ENCODE peak calls at places on chromosomes 4 and X, in nine cellular contexts. O is BE2C, T is nucleus accumbens, Y is hepatic stellate cell, N is T-helper 9 cell, J is endothelial cell, P is fibroblast of lung, B is foreskin fibroblast, L is T-helper 17 cell. Q is an unnamed sample.

GRCh38 chr4:56434599-56435000 is 815 bp downstream of the PPAT start:
- DNase-seq in L (no peak), O (no peak), B (peak; percentile 45), P (peak; percentile 54), J (no peak), Y (no peak), T (no peak), N (no peak), Q (peak; percentile 15)

GRCh38 chr4:568962-569361 is 7.1 kb downstream of the TMEM271 start:
- DNase-seq in N (no peak), B (no peak), L (no peak), P (no peak), T (no peak), Y (no peak), O (no peak), J (no peak), Q (no peak)

GRCh38 chrX:45621356-45622041 is 420.8 kb upstream of the DIPK2B start:
- DNase-seq in Y (peak; percentile 32), L (no peak), J (no peak), T (no peak), N (no peak), O (no peak), P (peak; percentile 59), B (peak; percentile 87), Q (no peak)

GRCh38 chrX:24259544-24260240 is 54.2 kb downstream of the SUPT20HL2 start:
- DNase-seq in P (peak; percentile 81), Y (peak; percentile 51), B (peak; percentile 57), N (no peak), L (no peak), O (peak; percentile 51), T (no peak), J (peak; percentile 15), Q (peak; percentile 10)

GRCh38 chrX:13250831-13251612 is 68.8 kb downstream of the ATXN3L start:
- DNase-seq in P (peak; percentile 91), L (no peak), T (no peak), Y (peak; percentile 26), O (no peak), J (peak; percentile 9), N (no peak), B (peak; percentile 92), Q (no peak)

GRCh38 chrX:70998402-70999027 is 67.6 kb upstream of the SLC7A3 start:
- DNase-seq in P (peak; percentile 66), J (peak; percentile 15), L (no peak), B (peak; percentile 2), T (peak; percentile 23), N (no peak), Y (no peak), O (peak; percentile 41), Q (no peak)

GRCh38 chr4:139036885-139037284 is 21.3 kb downstream of the NOCT start:
- DNase-seq in B (no peak), P (no peak), T (no peak), O (no peak), L (no peak), Y (no peak), N (no peak), J (no peak), Q (no peak)

GRCh38 chr4:26406346-26406975 is 83.8 kb downstream of the CCKAR start:
- DNase-seq in J (no peak), P (peak; percentile 71), Y (no peak), O (no peak), L (no peak), T (no peak), B (peak; percentile 16), N (no peak), Q (no peak)

GRCh38 chrX:46770006-46770816 is 11.3 kb upstream of the SLC9A7 start:
- DNase-seq in T (no peak), P (peak; percentile 47), L (no peak), Y (no peak), B (peak; percentile 57), N (no peak), O (peak; percentile 26), J (no peak), Q (no peak)

GRCh38 chr4:25981749-25982148 is 67.7 kb downstream of the SMIM20 start:
- DNase-seq in O (no peak), P (no peak), N (no peak), B (no peak), Y (no peak), L (no peak), T (no peak), J (no peak), Q (no peak)

GRCh38 chr4:15325987-15326386 is 101.8 kb upstream of the C1QTNF7 start:
- DNase-seq in J (no peak), B (no peak), L (no peak), N (no peak), T (no peak), P (no peak), Y (no peak), O (no peak), Q (no peak)

GRCh38 chrX:85084770-85085393 is 81.2 kb downstream of the APOOL start:
- DNase-seq in T (no peak), O (peak; percentile 5), B (peak; percentile 6), L (no peak), Y (peak; percentile 27), N (no peak), P (peak; percentile 46), J (peak; percentile 5), Q (peak; percentile 15)

GRCh38 chrX:70030242-70030823 is 19.4 kb downstream of the AWAT2 start:
- DNase-seq in P (peak; percentile 56), L (no peak), B (peak; percentile 16), N (peak; percentile 15), J (peak; percentile 59), O (peak; percentile 41), Y (peak; percentile 59), T (peak; percentile 3), Q (no peak)

GRCh38 chr4:3342182-3342854 is 49.5 kb downstream of the RGS12 start:
- DNase-seq in O (no peak), T (no peak), J (no peak), P (peak; percentile 80), L (no peak), Y (peak; percentile 63), N (no peak), B (peak; percentile 66), Q (no peak)

GRCh38 chr4:19472669-19473068 is 779.0 kb upstream of the SLIT2 start:
- DNase-seq in O (no peak), Y (no peak), P (peak; percentile 6), L (no peak), T (no peak), B (no peak), N (no peak), J (no peak), Q (no peak)

GRCh38 chrX:70292788-70293187 is 2.9 kb downstream of the KIF4A start:
- DNase-seq in P (peak; percentile 31), B (no peak), T (no peak), J (no peak), L (no peak), O (no peak), Y (peak; percentile 23), N (no peak), Q (no peak)

GRCh38 chr4:142497606-142498005 is 348.5 kb downstream of the INPP4B start:
- DNase-seq in P (no peak), J (no peak), Y (no peak), T (no peak), L (no peak), O (peak; percentile 48), N (no peak), B (no peak), Q (no peak)

GRCh38 chrX:28188526-28188925 is 207.3 kb upstream of the DCAF8L1 start:
- DNase-seq in T (no peak), N (no peak), Y (no peak), L (no peak), P (no peak), O (no peak), B (no peak), J (no peak), Q (no peak)

GRCh38 chr4:87122252-87122651 is 98.2 kb downstream of the KLHL8 start:
- DNase-seq in J (no peak), P (peak; percentile 87), O (no peak), B (no peak), L (no peak), N (no peak), Y (no peak), T (no peak), Q (no peak)

GRCh38 chr4:118972167-118972566 is 83.5 kb downstream of the SYNPO2 start:
- DNase-seq in O (no peak), P (no peak), J (no peak), N (no peak), T (no peak), L (no peak), Y (no peak), B (no peak), Q (no peak)

GRCh38 chr4:87451537-87451936 is 29.2 kb downstream of the NUDT9 start:
- DNase-seq in P (no peak), T (no peak), L (no peak), Y (no peak), N (no peak), B (no peak), J (no peak), O (no peak), Q (no peak)